ENCODE peak calls at places on chromosomes 1 and 21, in eight cellular contexts. A, V, G, H, J, P, L and B are unnamed samples.

GRCh38 chr1:18109058-18109755 is 1.6 kb downstream of the IGSF21 start:
- DNase-seq in A (no peak), V (peak), G (no peak), H (no peak), J (no peak), P (no peak), L (peak), B (peak)

GRCh38 chr1:153866045-153866850 is 56.5 kb downstream of the GATAD2B start:
- DNase-seq in A (no peak), V (no peak), G (no peak), H (no peak), J (peak), P (peak), L (peak), B (no peak)

GRCh38 chr21:25837545-25838263 is 102.9 kb downstream of the GABPA start:
- DNase-seq in A (no peak), V (no peak), G (peak), H (no peak), J (no peak), P (peak), L (no peak), B (no peak)

GRCh38 chr1:27592600-27593340 is 11.2 kb downstream of the AHDC1 start:
- DNase-seq in A (no peak), V (peak), G (no peak), H (no peak), J (no peak), P (no peak), L (no peak), B (peak)

GRCh38 chr21:36061445-36061844 is 1.1 kb upstream of the SETD4 start:
- DNase-seq in A (no peak), V (no peak), G (no peak), H (no peak), J (no peak), P (no peak), L (no peak), B (no peak)

GRCh38 chr1:101394041-101394440 is 157.2 kb downstream of the S1PR1 start:
- DNase-seq in A (no peak), V (no peak), G (peak), H (no peak), J (no peak), P (no peak), L (no peak), B (no peak)

GRCh38 chr1:39590546-39590945 is 14.0 kb upstream of the PABPC4 start:
- DNase-seq in A (no peak), V (no peak), G (no peak), H (no peak), J (peak), P (no peak), L (no peak), B (no peak)

GRCh38 chr1:15282810-15283474 is 35.9 kb downstream of the FHAD1 start:
- DNase-seq in A (no peak), V (no peak), G (no peak), H (no peak), J (no peak), P (no peak), L (no peak), B (peak)

GRCh38 chr1:200231787-200232222 is 178.0 kb downstream of the ZNF281 start:
- DNase-seq in A (no peak), V (no peak), G (no peak), H (no peak), J (no peak), P (no peak), L (no peak), B (no peak)

GRCh38 chr1:176164014-176164678 is 42.9 kb downstream of the COP1 start:
- DNase-seq in A (no peak), V (no peak), G (no peak), H (no peak), J (no peak), P (no peak), L (no peak), B (no peak)

GRCh38 chr1:100034465-100034864 is 64.7 kb downstream of the SLC35A3 start:
- DNase-seq in A (no peak), V (peak), G (peak), H (peak), J (peak), P (peak), L (peak), B (peak)

GRCh38 chr1:74470936-74471335 is 41.5 kb downstream of the LRRC53 start:
- DNase-seq in A (no peak), V (no peak), G (no peak), H (no peak), J (no peak), P (no peak), L (no peak), B (peak)

GRCh38 chr1:27872802-27873665 is 690 bp downstream of the THEMIS2 start:
- DNase-seq in A (no peak), V (peak), G (no peak), H (no peak), J (no peak), P (no peak), L (peak), B (peak)

GRCh38 chr1:241672301-241672700 is 20.2 kb downstream of the WDR64 start:
- DNase-seq in A (no peak), V (no peak), G (peak), H (no peak), J (no peak), P (no peak), L (no peak), B (no peak)

GRCh38 chr1:159790237-159790917 is 9.6 kb downstream of the DUSP23 start:
- DNase-seq in A (peak), V (peak), G (peak), H (peak), J (peak), P (peak), L (peak), B (peak)

GRCh38 chr1:221776495-221777413 is 34.9 kb upstream of the DUSP10 start:
- DNase-seq in A (no peak), V (no peak), G (no peak), H (no peak), J (peak), P (no peak), L (no peak), B (no peak)

GRCh38 chr1:9731561-9731960 is 80.0 kb downstream of the PIK3CD start:
- DNase-seq in A (no peak), V (no peak), G (no peak), H (no peak), J (no peak), P (peak), L (no peak), B (no peak)

GRCh38 chr1:9732123-9732971 is 80.8 kb downstream of the PIK3CD start:
- DNase-seq in A (no peak), V (no peak), G (no peak), H (no peak), J (no peak), P (no peak), L (no peak), B (no peak)

GRCh38 chr1:9729523-9729922 is 78.0 kb downstream of the PIK3CD start:
- DNase-seq in A (no peak), V (no peak), G (no peak), H (no peak), J (no peak), P (no peak), L (no peak), B (no peak)

GRCh38 chr1:9730096-9730901 is 78.8 kb downstream of the PIK3CD start:
- DNase-seq in A (no peak), V (no peak), G (no peak), H (no peak), J (no peak), P (no peak), L (no peak), B (no peak)

DNA sequence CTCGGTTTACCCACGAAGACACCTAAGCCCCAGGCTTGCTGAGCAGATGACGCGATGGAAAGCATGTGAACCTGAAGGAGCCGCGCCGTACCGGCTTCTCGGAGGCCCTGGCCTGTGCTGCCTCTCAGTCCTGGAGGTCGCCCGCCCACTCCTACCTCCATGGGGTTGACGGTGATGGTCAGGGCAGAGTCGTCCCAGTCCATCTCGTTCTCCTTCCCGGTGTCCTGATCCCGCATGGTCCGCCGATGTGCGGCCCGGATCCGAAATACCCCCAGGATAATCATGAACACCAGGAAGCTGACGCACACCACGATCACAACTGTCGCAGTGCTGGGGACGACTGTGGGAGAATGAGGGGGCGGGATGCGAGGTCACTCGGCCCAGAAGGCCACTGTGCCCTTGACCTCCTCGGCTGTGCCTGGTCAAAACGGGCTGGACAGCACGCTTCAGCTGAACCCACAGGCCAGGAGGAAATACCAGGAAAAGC is 79.6 kb downstream of the PIK3CD start:
- DNase-seq in A (no peak), V (no peak), G (no peak), H (no peak), J (no peak), P (no peak), L (no peak), B (no peak)
- TF ChIP-seq EZH2phosphoT487 in A (no peak), V (no peak), G (no peak), H (no peak), J (no peak), P (no peak), L (no peak), B (no peak)

DNA sequence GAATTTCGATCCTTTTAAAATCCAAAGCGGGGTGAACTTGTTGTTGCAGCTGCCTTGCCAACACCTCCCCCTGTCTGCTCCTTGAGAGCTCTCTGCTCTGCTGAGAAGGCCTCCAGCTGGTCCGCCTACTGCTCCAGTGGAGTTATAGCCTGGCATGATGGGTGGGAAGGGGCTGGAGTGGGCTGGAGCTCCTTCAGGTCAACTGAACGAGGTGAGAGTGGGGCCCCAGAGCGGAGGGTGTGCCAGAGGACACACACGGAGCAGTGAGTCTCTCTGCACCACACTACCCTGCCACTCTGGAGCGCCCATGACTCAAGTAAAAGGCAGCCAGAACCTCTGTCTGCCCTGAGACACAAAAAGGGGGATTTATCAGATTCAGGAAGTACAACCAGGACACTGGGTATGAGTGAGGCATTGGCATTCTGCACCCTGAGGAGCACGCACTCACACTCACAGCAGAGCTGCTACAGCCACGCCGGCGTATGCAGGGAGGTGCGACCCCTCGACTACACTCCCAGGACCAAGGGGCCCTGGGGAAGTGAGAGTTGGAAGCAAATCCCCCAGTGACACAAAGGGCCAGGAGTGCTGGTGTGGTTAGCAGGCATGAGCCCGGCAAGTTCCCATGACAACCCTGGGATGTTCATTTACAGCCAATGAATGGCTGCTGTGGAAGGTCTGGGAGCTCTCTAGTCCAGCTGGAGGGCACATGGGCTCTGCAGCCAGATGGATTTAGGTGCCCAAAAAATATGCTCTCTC is 28.0 kb upstream of the EVA1B start:
- DNase-seq in A (peak), V (peak), G (peak), H (no peak), J (no peak), P (peak), L (peak), B (no peak)
- TF ChIP-seq CTCF in A (no peak), V (no peak), G (peak), H (no peak), J (no peak), P (no peak), L (no peak), B (no peak)

GRCh38 chr1:172405912-172406311 is 14.6 kb upstream of the C1orf105 start:
- DNase-seq in A (no peak), V (no peak), G (no peak), H (no peak), J (no peak), P (no peak), L (no peak), B (no peak)

GRCh38 chr1:172414331-172414730 is 6.2 kb upstream of the C1orf105 start:
- DNase-seq in A (no peak), V (no peak), G (peak), H (no peak), J (no peak), P (no peak), L (no peak), B (no peak)

GRCh38 chr1:172411791-172412338 is 8.6 kb upstream of the C1orf105 start:
- DNase-seq in A (no peak), V (no peak), G (no peak), H (no peak), J (no peak), P (no peak), L (no peak), B (no peak)

GRCh38 chr1:172406968-172407367 is 13.5 kb upstream of the C1orf105 start:
- DNase-seq in A (no peak), V (no peak), G (no peak), H (no peak), J (no peak), P (no peak), L (no peak), B (no peak)

DNA sequence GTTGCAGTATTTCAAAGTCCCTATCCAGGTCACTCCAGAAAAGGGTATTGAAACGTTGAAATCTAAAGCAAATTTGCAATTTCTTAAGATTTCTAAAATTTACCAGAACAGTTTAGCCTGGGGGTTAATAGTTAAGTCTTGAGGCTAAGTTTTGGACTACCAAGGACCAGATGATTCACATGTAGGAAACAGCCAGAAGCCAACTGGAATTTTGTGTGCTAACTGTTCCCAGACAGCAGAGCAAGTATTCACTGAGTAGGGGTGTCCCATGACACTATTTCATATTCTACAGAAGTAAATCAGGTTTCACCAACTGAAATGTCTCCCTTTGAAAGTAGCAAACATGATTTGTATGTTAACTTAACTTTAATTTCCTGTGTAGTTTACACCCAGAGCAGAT is 11.5 kb upstream of the C1orf105 start:
- DNase-seq in A (no peak), V (no peak), G (no peak), H (no peak), J (no peak), P (no peak), L (no peak), B (no peak)
- TF ChIP-seq EZH2phosphoT487 in A (no peak), V (no peak), G (no peak), H (no peak), J (no peak), P (no peak), L (no peak), B (no peak)

GRCh38 chr1:173477286-173478098 is at the start of gene PRDX6:
- DNase-seq in A (peak), V (no peak), G (peak), H (peak), J (peak), P (peak), L (no peak), B (peak)
- TF ChIP-seq CTCF in A (no peak), V (no peak), G (no peak), H (no peak), J (no peak), P (no peak), L (peak), B (no peak)

DNA sequence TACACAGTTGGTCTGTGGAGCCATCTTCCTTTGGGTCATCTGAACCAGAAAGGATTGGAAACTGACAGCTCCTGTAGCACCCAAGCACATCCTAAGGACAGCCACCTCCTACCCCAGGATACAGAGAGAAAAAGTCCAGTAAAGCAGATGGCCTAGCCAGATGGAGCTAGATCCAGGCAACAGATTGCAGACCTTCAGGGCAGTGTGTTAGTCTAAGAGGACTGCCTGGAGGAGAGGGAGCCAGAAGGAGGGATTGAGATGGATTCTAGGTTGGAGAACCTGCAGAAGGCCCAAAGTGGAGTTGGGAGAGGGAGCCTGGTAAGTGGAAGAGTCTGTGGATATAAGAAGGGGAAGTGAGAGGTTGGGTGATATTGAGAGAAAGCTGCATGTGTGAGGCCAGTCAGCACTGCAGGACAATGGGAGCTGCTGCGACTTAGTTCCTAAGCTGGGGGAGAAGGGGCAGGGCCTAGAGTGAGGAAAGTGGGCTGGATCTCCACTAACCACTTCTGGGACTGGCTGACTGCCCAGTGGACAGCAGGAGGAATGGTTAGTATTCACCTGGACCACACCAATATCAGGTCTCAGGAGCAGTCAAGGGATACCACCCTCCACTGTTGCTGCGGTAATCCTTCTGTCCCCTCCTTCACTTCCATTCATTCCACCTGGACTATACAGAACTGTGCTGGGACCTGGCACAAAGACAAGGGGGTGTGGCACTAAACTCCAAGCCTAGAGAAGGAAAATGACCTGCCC is 13.4 kb downstream of the BCAN start:
- DNase-seq in A (no peak), V (no peak), G (no peak), H (no peak), J (no peak), P (no peak), L (no peak), B (no peak)
- TF ChIP-seq EZH2phosphoT487 in A (no peak), V (no peak), G (no peak), H (no peak), J (no peak), P (no peak), L (no peak), B (no peak)

GRCh38 chr1:110132682-110133081 is 17.6 kb upstream of the SLC6A17 start:
- DNase-seq in A (no peak), V (no peak), G (no peak), H (no peak), J (no peak), P (no peak), L (no peak), B (no peak)

GRCh38 chr1:110130989-110131388 is 18.7 kb downstream of the UBL4B start:
- DNase-seq in A (no peak), V (peak), G (no peak), H (no peak), J (no peak), P (no peak), L (no peak), B (no peak)

GRCh38 chr1:110133436-110133835 is 16.9 kb upstream of the SLC6A17 start:
- DNase-seq in A (no peak), V (no peak), G (no peak), H (no peak), J (no peak), P (no peak), L (no peak), B (no peak)

GRCh38 chr1:110134050-110134595 is 16.2 kb upstream of the SLC6A17 start:
- DNase-seq in A (no peak), V (no peak), G (no peak), H (no peak), J (no peak), P (no peak), L (no peak), B (no peak)

DNA sequence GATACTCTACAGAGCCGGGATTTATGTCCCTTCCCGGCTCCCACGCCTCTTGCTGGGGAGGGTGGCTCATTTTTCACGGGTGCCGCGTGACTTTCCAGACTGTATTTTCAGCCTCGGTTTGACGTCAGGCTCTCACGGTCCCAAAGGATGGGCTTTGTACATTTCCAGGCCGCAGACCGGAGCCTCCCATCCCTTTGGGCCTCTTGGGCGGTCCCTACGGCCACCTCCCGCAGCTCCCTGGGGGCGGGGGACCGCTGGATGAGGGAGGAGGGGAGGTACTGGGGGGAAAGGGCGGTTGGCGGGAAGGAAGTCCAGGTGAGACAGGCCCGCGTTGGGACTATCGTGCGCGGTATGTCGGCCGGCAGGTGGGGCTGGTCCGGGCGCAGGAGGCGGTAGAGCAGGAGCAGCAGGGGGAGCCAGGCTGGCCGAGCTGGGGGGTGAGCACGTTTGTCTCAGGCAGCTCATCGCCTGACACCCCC is 17.9 kb downstream of the UBL4B start:
- DNase-seq in A (no peak), V (peak), G (no peak), H (no peak), J (no peak), P (no peak), L (no peak), B (peak)
- TF ChIP-seq CTCF in A (no peak), V (peak), G (no peak), H (no peak), J (no peak), P (peak), L (no peak), B (peak)